ENCODE peak calls at places on chromosomes 11 and 22, in four cellular contexts. N is fibroblast of lung, D is WTC11, F is osteocyte. M is an unnamed sample.

GRCh38 chr11:113293936-113294335 is 20.4 kb upstream of the TTC12 start:
- DNase-seq in N (no peak), D (no peak), F (no peak), M (no peak)

GRCh38 chr11:73889019-73889418 is 12.2 kb downstream of the PAAF1 start:
- DNase-seq in N (peak), D (no peak), F (no peak), M (no peak)

GRCh38 chr22:21919526-21920307 is 32.9 kb downstream of the PPM1F start:
- DNase-seq in N (no peak), D (no peak), F (no peak), M (no peak)

GRCh38 chr11:105673089-105673488 is 63.2 kb downstream of the GRIA4 start:
- DNase-seq in N (peak), D (peak), F (no peak), M (no peak)

GRCh38 chr22:26656896-26657851 is at the start of gene MIAT:
- DNase-seq in N (no peak), D (peak), F (no peak), M (peak)

GRCh38 chr11:23865341-23865975 is 631.4 kb upstream of the LUZP2 start:
- DNase-seq in N (no peak), D (no peak), F (no peak), M (no peak)

GRCh38 chr22:43855431-43855830 is 6.9 kb downstream of the SULT4A1 start:
- DNase-seq in N (no peak), D (no peak), F (no peak), M (no peak)

GRCh38 chr22:30866811-30867271 is 101.7 kb downstream of the MORC2 start:
- DNase-seq in N (no peak), D (no peak), F (no peak), M (no peak)

GRCh38 chr22:28155808-28156207 is 236.8 kb upstream of the PITPNB start:
- DNase-seq in N (peak), D (no peak), F (no peak), M (no peak)

GRCh38 chr11:11540157-11540556 is 81.6 kb downstream of the GALNT18 start:
- DNase-seq in N (no peak), D (no peak), F (no peak), M (no peak)

M was measured in effector CD4-positive, alpha-beta T cell.